ENCODE peak calls at places on chromosomes 6 and 20, in six cellular contexts. One of them, this sample, is unnamed.

GRCh38 chr20:32521780-32522524 is 63.2 kb downstream of the NOL4L start:
- DNase-seq in fibroblast of lung: peak; percentile 57
- DNase-seq in CD8-positive, alpha-beta T cell: no peak
- DNase-seq in kidney epithelial cell: no peak
- DNase-seq in stomach: peak; percentile 73
- DNase-seq in MCF 10A: peak; percentile 55
- DNase-seq in this sample: peak; percentile 42

GRCh38 chr20:58084566-58084965 is 143.9 kb downstream of the ANKRD60 start:
- DNase-seq in fibroblast of lung: no peak
- DNase-seq in CD8-positive, alpha-beta T cell: no peak
- DNase-seq in kidney epithelial cell: no peak
- DNase-seq in stomach: no peak
- DNase-seq in MCF 10A: no peak
- DNase-seq in this sample: no peak

GRCh38 chr6:35262596-35262995 is 3.1 kb downstream of the ZNF76 start:
- DNase-seq in fibroblast of lung: peak; percentile 52
- DNase-seq in CD8-positive, alpha-beta T cell: no peak
- DNase-seq in kidney epithelial cell: no peak
- DNase-seq in stomach: no peak
- DNase-seq in MCF 10A: no peak
- DNase-seq in this sample: no peak

GRCh38 chr6:40962241-40962640 is 76.8 kb downstream of the UNC5CL start:
- DNase-seq in fibroblast of lung: peak; percentile 53
- DNase-seq in CD8-positive, alpha-beta T cell: no peak
- DNase-seq in kidney epithelial cell: peak; percentile 98
- DNase-seq in stomach: no peak
- DNase-seq in MCF 10A: peak; percentile 90
- DNase-seq in this sample: peak; percentile 95

GRCh38 chr6:155219299-155219698 is 44.5 kb upstream of the CLDN20 start:
- DNase-seq in fibroblast of lung: no peak
- DNase-seq in CD8-positive, alpha-beta T cell: no peak
- DNase-seq in kidney epithelial cell: no peak
- DNase-seq in stomach: no peak
- DNase-seq in MCF 10A: no peak
- DNase-seq in this sample: no peak

GRCh38 chr20:64280460-64280843 is 24.9 kb downstream of the PCMTD2 start:
- DNase-seq in fibroblast of lung: no peak
- DNase-seq in CD8-positive, alpha-beta T cell: no peak
- DNase-seq in kidney epithelial cell: no peak
- DNase-seq in stomach: no peak
- DNase-seq in MCF 10A: no peak
- DNase-seq in this sample: no peak

GRCh38 chr20:59701236-59701635 is 96.9 kb downstream of the PHACTR3 start:
- DNase-seq in fibroblast of lung: no peak
- DNase-seq in CD8-positive, alpha-beta T cell: no peak
- DNase-seq in kidney epithelial cell: no peak
- DNase-seq in stomach: no peak
- DNase-seq in MCF 10A: no peak
- DNase-seq in this sample: no peak

GRCh38 chr6:75481394-75481793 is 12.2 kb downstream of the FILIP1 start:
- DNase-seq in fibroblast of lung: no peak
- DNase-seq in CD8-positive, alpha-beta T cell: no peak
- DNase-seq in kidney epithelial cell: no peak
- DNase-seq in stomach: no peak
- DNase-seq in MCF 10A: no peak
- DNase-seq in this sample: peak; percentile 52

GRCh38 chr6:117547688-117548621 is 54.4 kb downstream of the GOPC start:
- DNase-seq in fibroblast of lung: peak; percentile 46
- DNase-seq in CD8-positive, alpha-beta T cell: peak; percentile 12
- DNase-seq in kidney epithelial cell: no peak
- DNase-seq in stomach: peak; percentile 32
- DNase-seq in MCF 10A: no peak
- DNase-seq in this sample: peak; percentile 47

GRCh38 chr6:35185302-35185681 is 28.5 kb upstream of the SCUBE3 start:
- DNase-seq in fibroblast of lung: peak; percentile 28
- DNase-seq in CD8-positive, alpha-beta T cell: no peak
- DNase-seq in kidney epithelial cell: peak; percentile 28
- DNase-seq in stomach: peak; percentile 28
- DNase-seq in MCF 10A: peak; percentile 71
- DNase-seq in this sample: peak; percentile 43

GRCh38 chr6:83974409-83975050 is 59.0 kb upstream of the MRAP2 start:
- DNase-seq in fibroblast of lung: no peak
- DNase-seq in CD8-positive, alpha-beta T cell: no peak
- DNase-seq in kidney epithelial cell: no peak
- DNase-seq in stomach: no peak
- DNase-seq in MCF 10A: no peak
- DNase-seq in this sample: no peak

GRCh38 chr20:32539817-32540675 is 45.1 kb downstream of the NOL4L start:
- DNase-seq in fibroblast of lung: no peak
- DNase-seq in CD8-positive, alpha-beta T cell: peak; percentile 33
- DNase-seq in kidney epithelial cell: no peak
- DNase-seq in stomach: peak; percentile 56
- DNase-seq in MCF 10A: no peak
- DNase-seq in this sample: no peak

GRCh38 chr20:57735831-57736737 is 26.3 kb upstream of the PMEPA1 start:
- DNase-seq in fibroblast of lung: no peak
- DNase-seq in CD8-positive, alpha-beta T cell: no peak
- DNase-seq in kidney epithelial cell: no peak
- DNase-seq in stomach: no peak
- DNase-seq in MCF 10A: no peak
- DNase-seq in this sample: no peak

GRCh38 chr6:2861071-2861821 is 19.6 kb upstream of the SERPINB1 start:
- DNase-seq in fibroblast of lung: no peak
- DNase-seq in CD8-positive, alpha-beta T cell: no peak
- DNase-seq in kidney epithelial cell: no peak
- DNase-seq in stomach: no peak
- DNase-seq in MCF 10A: no peak
- DNase-seq in this sample: no peak

GRCh38 chr6:130625825-130626500 is 201.2 kb upstream of the SMLR1 start:
- DNase-seq in fibroblast of lung: peak; percentile 44
- DNase-seq in CD8-positive, alpha-beta T cell: no peak
- DNase-seq in kidney epithelial cell: peak; percentile 12
- DNase-seq in stomach: no peak
- DNase-seq in MCF 10A: peak; percentile 13
- DNase-seq in this sample: peak; percentile 81

GRCh38 chr6:77361018-77361417 is 102.3 kb downstream of the HTR1B start:
- DNase-seq in fibroblast of lung: no peak
- DNase-seq in CD8-positive, alpha-beta T cell: no peak
- DNase-seq in kidney epithelial cell: no peak
- DNase-seq in stomach: no peak
- DNase-seq in MCF 10A: no peak
- DNase-seq in this sample: no peak

GRCh38 chr6:134735461-134735860 is 214.4 kb downstream of the ALDH8A1 start:
- DNase-seq in fibroblast of lung: no peak
- DNase-seq in CD8-positive, alpha-beta T cell: no peak
- DNase-seq in kidney epithelial cell: no peak
- DNase-seq in stomach: no peak
- DNase-seq in MCF 10A: no peak
- DNase-seq in this sample: peak; percentile 62

GRCh38 chr6:126182650-126183311 is 157.1 kb upstream of the CENPW start:
- DNase-seq in fibroblast of lung: peak; percentile 24
- DNase-seq in CD8-positive, alpha-beta T cell: no peak
- DNase-seq in kidney epithelial cell: peak; percentile 45
- DNase-seq in stomach: no peak
- DNase-seq in MCF 10A: peak; percentile 58
- DNase-seq in this sample: peak; percentile 49

GRCh38 chr6:110392727-110393126 is 22.6 kb downstream of the DDO start:
- DNase-seq in fibroblast of lung: no peak
- DNase-seq in CD8-positive, alpha-beta T cell: no peak
- DNase-seq in kidney epithelial cell: no peak
- DNase-seq in stomach: no peak
- DNase-seq in MCF 10A: no peak
- DNase-seq in this sample: no peak
- TF ChIP-seq CTCF in fibroblast of lung: no peak
- TF ChIP-seq CTCF in CD8-positive, alpha-beta T cell: no peak
- TF ChIP-seq CTCF in kidney epithelial cell: no peak
- TF ChIP-seq CTCF in stomach: no peak
- TF ChIP-seq CTCF in MCF 10A: no peak
- TF ChIP-seq CTCF in this sample: no peak

DNA sequence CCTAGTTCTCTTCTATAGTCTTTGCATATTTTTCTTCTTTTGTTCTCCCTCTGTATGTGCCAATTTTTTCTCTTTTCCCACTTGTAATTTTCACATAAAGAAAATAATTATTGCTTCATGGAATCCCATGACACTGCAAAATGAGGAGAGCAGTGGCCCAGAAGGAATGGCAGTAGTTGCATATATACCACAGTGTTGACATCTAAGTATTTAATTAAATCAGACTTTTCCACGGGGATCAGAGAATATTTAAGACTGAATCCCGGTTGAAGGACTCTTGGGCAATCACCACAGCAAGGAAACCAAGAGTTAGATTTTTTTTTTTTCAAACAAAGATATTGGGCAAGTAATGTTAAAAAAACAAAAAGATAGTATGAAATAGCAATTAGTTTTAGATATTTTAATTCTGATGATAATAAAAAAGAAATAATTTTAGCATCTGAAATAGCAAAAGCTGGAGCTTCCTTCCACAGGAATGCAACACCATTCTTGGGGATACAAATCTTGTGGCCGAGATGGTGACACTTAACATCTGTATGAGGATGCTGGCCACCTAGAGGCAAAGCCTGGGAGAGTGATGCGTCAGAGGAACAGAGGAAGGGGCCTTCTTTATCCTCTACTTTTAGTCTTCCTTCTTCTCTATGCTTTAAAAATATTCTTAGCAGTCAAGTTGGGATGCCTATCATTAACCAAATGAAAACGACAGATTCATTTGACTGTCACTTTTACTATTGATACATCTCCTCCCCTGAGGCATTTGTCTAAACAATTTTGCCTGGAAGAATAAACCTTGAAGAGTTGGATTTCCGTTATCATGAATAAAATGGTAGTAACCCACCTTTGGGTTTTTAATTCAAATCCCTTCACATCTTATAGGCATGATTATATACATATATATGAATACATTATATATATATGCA is 356.2 kb downstream of the GJA1 start:
- DNase-seq in fibroblast of lung: peak; percentile 23
- DNase-seq in CD8-positive, alpha-beta T cell: no peak
- DNase-seq in kidney epithelial cell: no peak
- DNase-seq in stomach: no peak
- DNase-seq in MCF 10A: no peak
- DNase-seq in this sample: peak; percentile 76
- TF ChIP-seq CTCF in fibroblast of lung: no peak
- TF ChIP-seq CTCF in CD8-positive, alpha-beta T cell: no peak
- TF ChIP-seq CTCF in kidney epithelial cell: no peak
- TF ChIP-seq CTCF in stomach: no peak
- TF ChIP-seq CTCF in MCF 10A: no peak
- TF ChIP-seq CTCF in this sample: peak; percentile 20

DNA sequence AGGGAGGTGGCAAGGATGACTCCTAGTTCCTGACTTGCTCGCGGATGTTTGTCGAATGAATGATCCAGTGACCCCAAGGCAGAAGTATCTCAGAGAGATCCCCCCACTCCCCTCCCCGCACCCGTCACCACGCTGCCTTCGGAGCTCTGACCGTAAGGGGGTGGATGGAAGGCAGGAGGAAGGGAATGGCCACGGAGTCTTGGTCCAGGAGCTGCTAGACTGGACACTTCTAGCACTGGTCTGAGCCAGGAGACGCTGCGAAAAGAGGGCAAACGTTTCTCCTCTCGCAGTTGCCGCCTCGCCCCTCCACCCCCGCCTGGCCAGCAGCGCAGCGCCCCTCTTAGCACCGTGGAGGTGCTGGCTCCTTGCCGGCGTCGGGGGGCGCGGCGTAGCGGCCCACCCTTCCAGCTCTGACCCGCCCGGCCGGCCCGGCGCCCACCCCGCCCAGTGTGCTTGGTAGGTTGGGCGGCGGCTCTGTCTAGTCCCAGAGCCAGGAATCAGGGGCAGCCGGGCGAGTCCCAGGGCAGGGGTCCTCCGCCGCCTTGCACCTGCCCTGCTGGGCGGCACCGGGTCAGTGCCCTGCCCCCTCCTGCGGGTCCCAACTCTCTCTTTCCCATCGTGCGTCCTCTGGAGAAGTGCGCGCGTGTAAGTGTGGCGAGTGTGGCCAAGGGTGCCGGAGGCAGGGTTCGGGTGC is 2.4 kb upstream of the DBNDD2 start:
- DNase-seq in fibroblast of lung: no peak
- DNase-seq in CD8-positive, alpha-beta T cell: no peak
- DNase-seq in kidney epithelial cell: no peak
- DNase-seq in stomach: no peak
- DNase-seq in MCF 10A: no peak
- DNase-seq in this sample: no peak
- TF ChIP-seq CTCF in fibroblast of lung: no peak
- TF ChIP-seq CTCF in CD8-positive, alpha-beta T cell: no peak
- TF ChIP-seq CTCF in kidney epithelial cell: no peak
- TF ChIP-seq CTCF in stomach: no peak
- TF ChIP-seq CTCF in MCF 10A: no peak
- TF ChIP-seq CTCF in this sample: no peak

DNA sequence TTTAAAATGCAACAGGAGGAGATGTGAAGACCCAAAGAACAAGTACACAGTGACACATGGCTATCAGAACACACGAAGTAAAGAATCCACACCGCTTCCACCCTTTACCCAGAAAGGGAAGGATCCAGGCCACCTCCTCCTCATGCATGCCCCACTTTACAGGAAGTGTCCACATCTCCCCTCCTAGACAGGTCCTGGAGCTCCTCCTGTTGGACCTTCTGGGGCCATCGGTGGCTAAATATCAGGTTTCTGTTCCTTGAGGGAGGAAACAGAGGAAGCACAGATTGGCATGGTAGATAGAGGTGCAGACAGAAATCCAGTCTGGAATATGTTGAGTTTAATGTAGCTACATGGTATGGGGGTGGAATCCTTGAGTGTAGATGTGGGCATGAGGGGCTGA is 10.9 kb downstream of the NINL start:
- DNase-seq in fibroblast of lung: peak; percentile 63
- DNase-seq in CD8-positive, alpha-beta T cell: no peak
- DNase-seq in kidney epithelial cell: no peak
- DNase-seq in stomach: no peak
- DNase-seq in MCF 10A: peak; percentile 54
- DNase-seq in this sample: peak; percentile 59
- TF ChIP-seq CTCF in fibroblast of lung: peak; percentile 49
- TF ChIP-seq CTCF in CD8-positive, alpha-beta T cell: no peak
- TF ChIP-seq CTCF in kidney epithelial cell: peak; percentile 22
- TF ChIP-seq CTCF in stomach: no peak
- TF ChIP-seq CTCF in MCF 10A: no peak
- TF ChIP-seq CTCF in this sample: peak; percentile 43

This sample was measured in fibroblast of mammary gland.